ENCODE peak calls at places on chromosome 13, in eight cellular contexts. V is GM12878, U is fibroblast of lung, M is breast epithelium, H is body of pancreas, B is RWPE2, J is testis, O is WERI-Rb-1. X is an unnamed sample. For H3K9me3, the result is how much of the 10 kb centered on the place peaks cover.

GRCh38 chr13:107545946-107546502 is 669.3 kb downstream of the LIG4 start:
- DNase-seq in V (no peak), U (no peak), M (no peak), H (no peak), B (no peak), J (no peak), O (no peak), X (no peak)

GRCh38 chr13:107375701-107376350 is 807.9 kb upstream of the ARGLU1 start:
- DNase-seq in V (no peak), U (no peak), M (no peak), H (no peak), B (no peak), J (no peak), O (no peak), X (no peak)

GRCh38 chr13:41645313-41645712 is 188.0 kb downstream of the RGCC start:
- DNase-seq in V (no peak), U (peak), M (peak), H (no peak), B (no peak), J (peak), O (no peak), X (no peak)

GRCh38 chr13:71577127-71577526 is 289.9 kb downstream of the DACH1 start:
- DNase-seq in V (no peak), U (no peak), M (no peak), H (no peak), B (no peak), J (no peak), O (no peak), X (no peak)

GRCh38 chr13:41952749-41953148 is 8.2 kb downstream of the VWA8 start:
- DNase-seq in V (no peak), U (no peak), M (no peak), H (no peak), B (no peak), J (no peak), O (no peak), X (no peak)

GRCh38 chr13:98280176-98280510 is 103.1 kb upstream of the RNF113B start:
- DNase-seq in V (no peak), U (no peak), M (no peak), H (no peak), B (no peak), J (no peak), O (no peak), X (no peak)

GRCh38 chr13:44003481-44003880 is 123.8 kb downstream of the LACC1 start:
- DNase-seq in V (no peak), U (no peak), M (no peak), H (no peak), B (no peak), J (no peak), O (no peak), X (no peak)

GRCh38 chr13:26721251-26721939 is 39.2 kb downstream of the GPR12 start:
- DNase-seq in V (no peak), U (no peak), M (no peak), H (no peak), B (no peak), J (no peak), O (peak), X (no peak)

GRCh38 chr13:66513728-66514127 is 716.4 kb downstream of the PCDH9 start:
- DNase-seq in V (no peak), U (peak), M (no peak), H (no peak), B (no peak), J (no peak), O (no peak), X (no peak)

GRCh38 chr13:50156140-50156539 is 140.9 kb downstream of the KCNRG start:
- DNase-seq in V (no peak), U (peak), M (no peak), H (no peak), B (no peak), J (no peak), O (no peak), X (no peak)

GRCh38 chr13:51628059-51628852 is 44.0 kb downstream of the WDFY2 start:
- DNase-seq in V (no peak), U (no peak), M (no peak), H (no peak), B (no peak), J (no peak), O (no peak), X (no peak)

GRCh38 chr13:39347926-39348901 is 254.8 kb downstream of the LHFPL6 start:
- DNase-seq in V (no peak), U (no peak), M (no peak), H (no peak), B (no peak), J (no peak), O (no peak), X (peak)

GRCh38 chr13:90793261-90793785 is 554.2 kb upstream of the MIR17HG start:
- DNase-seq in V (no peak), U (peak), M (no peak), H (no peak), B (no peak), J (no peak), O (no peak), X (no peak)

GRCh38 chr13:96542986-96543385 is 451.3 kb downstream of the OXGR1 start:
- DNase-seq in V (no peak), U (no peak), M (no peak), H (no peak), B (no peak), J (no peak), O (no peak), X (no peak)

GRCh38 chr13:20492641-20493040 is 33.0 kb downstream of the CRYL1 start:
- DNase-seq in V (no peak), U (peak), M (no peak), H (no peak), B (no peak), J (peak), O (peak), X (no peak)

GRCh38 chr13:85174291-85174690 is 624.9 kb downstream of the SLITRK6 start:
- DNase-seq in V (no peak), U (no peak), M (no peak), H (no peak), B (no peak), J (no peak), O (no peak), X (no peak)

GRCh38 chr13:37602743-37603381 is 4.3 kb upstream of the POSTN start:
- DNase-seq in V (no peak), U (peak), M (no peak), H (no peak), B (no peak), J (no peak), O (no peak), X (no peak)

GRCh38 chr13:91758724-91759123 is 360.3 kb downstream of the GPC5 start:
- DNase-seq in V (no peak), U (no peak), M (no peak), H (no peak), B (no peak), J (no peak), O (no peak), X (no peak)

GRCh38 chr13:110566201-110566600 is 4.7 kb upstream of the RAB20 start:
- DNase-seq in V (no peak), U (no peak), M (no peak), H (no peak), B (no peak), J (no peak), O (no peak), X (no peak)

GRCh38 chr13:106589716-106590115 is 21.8 kb upstream of the ARGLU1 start:
- DNase-seq in V (no peak), U (peak), M (no peak), H (no peak), B (no peak), J (no peak), O (no peak), X (no peak)

GRCh38 chr13:74324338-74324737 is 190.1 kb upstream of the KLF12 start:
- DNase-seq in V (no peak), U (no peak), M (no peak), H (no peak), B (no peak), J (no peak), O (no peak), X (no peak)

GRCh38 chr13:67117010-67117550 is 113.1 kb downstream of the PCDH9 start:
- DNase-seq in V (no peak), U (no peak), M (no peak), H (no peak), B (no peak), J (no peak), O (no peak), X (no peak)

GRCh38 chr13:21739771-21740170 is 68.9 kb downstream of the FGF9 start:
- DNase-seq in V (no peak), U (no peak), M (no peak), H (no peak), B (no peak), J (no peak), O (no peak), X (no peak)

GRCh38 chr13:90015565-90016507 is 1331.7 kb upstream of the MIR17HG start:
- DNase-seq in V (no peak), U (no peak), M (no peak), H (no peak), B (no peak), J (no peak), O (no peak), X (no peak)

GRCh38 chr13:112965103-112965502 is 3.9 kb upstream of the MCF2L start:
- DNase-seq in V (no peak), U (no peak), M (no peak), H (no peak), B (peak), J (no peak), O (no peak), X (no peak)

GRCh38 chr13:34733720-34734119 is 208.3 kb upstream of the NBEA start:
- DNase-seq in V (no peak), U (peak), M (no peak), H (no peak), B (no peak), J (no peak), O (no peak), X (no peak)

GRCh38 chr13:60509601-60510386 is 112.8 kb downstream of the TDRD3 start:
- DNase-seq in V (no peak), U (no peak), M (no peak), H (no peak), B (no peak), J (no peak), O (no peak), X (no peak)

GRCh38 chr13:63420685-63421084 is 2005.0 kb upstream of the PCDH20 start:
- DNase-seq in V (no peak), U (no peak), M (no peak), H (no peak), B (no peak), J (no peak), O (no peak), X (no peak)

GRCh38 chr13:40780822-40781401 is 8.5 kb upstream of the SLC25A15 start:
- DNase-seq in V (no peak), U (peak), M (no peak), H (no peak), B (no peak), J (no peak), O (no peak), X (no peak)

GRCh38 chr13:80618777-80619176 is 277.9 kb upstream of the SPRY2 start:
- DNase-seq in V (no peak), U (no peak), M (no peak), H (no peak), B (no peak), J (no peak), O (no peak), X (no peak)

GRCh38 chr13:91722267-91722884 is 324.0 kb downstream of the GPC5 start:
- DNase-seq in V (no peak), U (peak), M (no peak), H (no peak), B (no peak), J (no peak), O (no peak), X (no peak)

GRCh38 chr13:18944501-18945068 is 237.0 kb downstream of the TUBA3C start:
- DNase-seq in V (no peak), U (no peak), M (no peak), H (no peak), B (peak), J (no peak), O (no peak), X (peak)
- H3K9me3 ChIP-seq in V (under half), U (under half), M (under half), H (under half), B (under half), J (under half), O (under half), X (under half)

GRCh38 chr13:46668302-46668720 is 115.3 kb downstream of the LRCH1 start:
- DNase-seq in V (no peak), U (peak), M (no peak), H (no peak), B (no peak), J (peak), O (no peak), X (no peak)
- H3K4me3 ChIP-seq in V (peak), U (peak), M (no peak), H (no peak), B (no peak), J (no peak), O (no peak), X (no peak)

GRCh38 chr13:87259479-87260083 is 411.6 kb upstream of the SLITRK5 start:
- DNase-seq in V (no peak), U (peak), M (no peak), H (no peak), B (no peak), J (peak), O (peak), X (no peak)
- TF ChIP-seq CTCF in V (no peak), U (peak), M (no peak), H (peak), B (peak), J (no peak), O (peak), X (no peak)

GRCh38 chr13:19055611-19056010 is 126.0 kb downstream of the TUBA3C start:
- DNase-seq in V (no peak), U (no peak), M (no peak), H (no peak), B (no peak), J (no peak), O (no peak), X (no peak)

GRCh38 chr13:19057588-19058340 is 123.9 kb downstream of the TUBA3C start:
- DNase-seq in V (no peak), U (no peak), M (no peak), H (no peak), B (no peak), J (no peak), O (no peak), X (no peak)

GRCh38 chr13:19056355-19056880 is 125.2 kb downstream of the TUBA3C start:
- DNase-seq in V (no peak), U (no peak), M (no peak), H (no peak), B (no peak), J (no peak), O (no peak), X (peak)

GRCh38 chr13:19058566-19058965 is 123.1 kb downstream of the TUBA3C start:
- DNase-seq in V (no peak), U (no peak), M (no peak), H (no peak), B (no peak), J (no peak), O (no peak), X (peak)

GRCh38 chr13:19056984-19057490 is 124.6 kb downstream of the TUBA3C start:
- DNase-seq in V (no peak), U (no peak), M (no peak), H (no peak), B (no peak), J (no peak), O (no peak), X (no peak)
- H3K9me3 ChIP-seq in V (under half), U (under half), M (under half), H (under half), B (under half), J (under half), O (under half), X (under half)

DNA sequence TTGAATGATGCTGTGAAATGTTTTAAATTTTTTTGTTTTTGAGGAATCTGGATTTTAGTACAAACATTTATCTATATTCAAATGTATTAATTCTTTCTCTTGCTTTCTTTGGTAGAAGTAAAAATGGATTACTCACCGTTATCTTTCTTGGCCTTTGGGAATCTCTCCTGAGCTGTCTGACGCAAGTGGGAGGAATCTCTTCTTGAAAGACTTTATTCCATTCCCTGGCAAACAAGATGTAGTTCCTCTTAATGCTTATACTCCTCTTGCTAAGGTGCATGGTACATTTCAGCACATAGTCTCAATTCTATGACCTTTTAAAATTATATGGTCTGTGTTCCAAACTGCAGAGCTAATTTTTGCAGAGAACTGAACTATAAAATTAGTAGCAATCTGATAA is 246.2 kb upstream of the SLC10A2 start:
- DNase-seq in V (no peak), U (no peak), M (no peak), H (no peak), B (no peak), J (no peak), O (no peak), X (no peak)
- H3K4me3 ChIP-seq in V (no peak), U (no peak), M (no peak), H (no peak), B (no peak), J (no peak), O (no peak), X (no peak)

GRCh38 chr13:33349996-33350826 is 64.7 kb upstream of the STARD13 start:
- DNase-seq in V (no peak), U (peak), M (no peak), H (peak), B (no peak), J (peak), O (no peak), X (peak)

GRCh38 chr13:33348366-33348765 is 62.8 kb upstream of the STARD13 start:
- DNase-seq in V (no peak), U (peak), M (no peak), H (no peak), B (no peak), J (no peak), O (no peak), X (no peak)

GRCh38 chr13:33351324-33351723 is 65.8 kb upstream of the STARD13 start:
- DNase-seq in V (no peak), U (peak), M (no peak), H (no peak), B (no peak), J (no peak), O (no peak), X (no peak)

GRCh38 chr13:33347866-33348265 is 62.3 kb upstream of the STARD13 start:
- DNase-seq in V (no peak), U (no peak), M (no peak), H (no peak), B (no peak), J (no peak), O (no peak), X (no peak)

GRCh38 chr13:33349314-33349995 is 63.9 kb upstream of the STARD13 start:
- DNase-seq in V (no peak), U (no peak), M (no peak), H (no peak), B (no peak), J (peak), O (no peak), X (no peak)
- TF ChIP-seq CTCF in V (no peak), U (no peak), M (no peak), H (peak), B (no peak), J (no peak), O (no peak), X (no peak)

GRCh38 chr13:99315186-99315585 is 8.0 kb upstream of the GPR183 start:
- DNase-seq in V (no peak), U (no peak), M (no peak), H (no peak), B (no peak), J (no peak), O (no peak), X (no peak)
- H3K9me3 ChIP-seq in V (under half), U (under half), M (under half), H (under half), B (under half), J (under half), O (under half), X (under half)

DNA sequence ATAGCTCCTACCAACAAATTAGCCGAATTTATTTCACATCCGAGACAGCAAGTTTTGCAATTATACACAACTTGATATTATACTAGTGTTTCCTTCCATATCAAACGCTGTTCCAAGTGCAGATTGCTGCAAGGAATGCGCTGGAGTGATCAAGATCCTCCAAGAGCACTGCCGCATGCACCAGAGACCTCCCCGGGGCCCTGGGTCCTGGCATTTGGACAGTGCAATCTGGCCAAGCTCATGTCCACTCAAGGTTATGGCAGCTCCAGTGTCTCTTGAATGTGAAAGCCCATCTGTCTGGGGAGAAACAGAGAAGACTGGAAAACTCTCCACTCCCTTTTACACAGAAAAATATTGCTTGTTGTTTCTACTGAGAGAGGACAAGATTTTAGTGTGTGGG is 111.9 kb downstream of the HSPH1 start:
- DNase-seq in V (no peak), U (no peak), M (no peak), H (no peak), B (no peak), J (peak), O (no peak), X (no peak)
- H3K4me3 ChIP-seq in V (no peak), U (no peak), M (no peak), H (no peak), B (no peak), J (no peak), O (no peak), X (no peak)

X was measured in upper lobe of left lung.